ENCODE peak calls at places on chromosomes 3 and 15, in four cellular contexts. R, B, P and V are unnamed samples.

GRCh38 chr3:117756580-117756979 is 1047.0 kb downstream of the TUSC7 start:
- DNase-seq in R (no peak), B (no peak), P (peak), V (peak)

GRCh38 chr3:30231277-30232141 is 374.9 kb upstream of the TGFBR2 start:
- DNase-seq in R (no peak), B (no peak), P (no peak), V (no peak)

GRCh38 chr3:121660356-121661171 is at the start of gene HCLS1:
- DNase-seq in R (no peak), B (peak), P (no peak), V (peak)

GRCh38 chr3:179768080-179768479 is 115.2 kb downstream of the USP13 start:
- DNase-seq in R (peak), B (no peak), P (no peak), V (peak)

GRCh38 chr3:9994086-9994844 is 7.6 kb upstream of the EMC3 start:
- DNase-seq in R (no peak), B (no peak), P (no peak), V (no peak)

GRCh38 chr3:67000006-67000405 is 1.9 kb downstream of the KBTBD8 start:
- DNase-seq in R (no peak), B (no peak), P (no peak), V (no peak)

GRCh38 chr3:98918586-98918985 is 17.1 kb upstream of the DCBLD2 start:
- DNase-seq in R (no peak), B (no peak), P (no peak), V (no peak)

GRCh38 chr3:66322436-66322835 is 101.6 kb downstream of the SLC25A26 start:
- DNase-seq in R (no peak), B (no peak), P (no peak), V (no peak)

GRCh38 chr15:66569461-66570137 is 3.8 kb upstream of the LCTL start:
- DNase-seq in R (no peak), B (no peak), P (no peak), V (no peak)

GRCh38 chr3:155753038-155753647 is 8.3 kb upstream of the PLCH1 start:
- DNase-seq in R (no peak), B (no peak), P (no peak), V (peak)

GRCh38 chr3:185558395-185558794 is 6.0 kb upstream of the LIPH start:
- DNase-seq in R (no peak), B (no peak), P (no peak), V (no peak)

GRCh38 chr15:73140154-73140553 is 87.9 kb downstream of the NEO1 start:
- DNase-seq in R (no peak), B (no peak), P (no peak), V (no peak)

GRCh38 chr3:172449468-172450149 is 1.4 kb upstream of the GHSR start:
- DNase-seq in R (no peak), B (no peak), P (no peak), V (no peak)

GRCh38 chr3:90092994-90093393 is 985.6 kb downstream of the EPHA3 start:
- DNase-seq in R (no peak), B (no peak), P (no peak), V (peak)

GRCh38 chr3:190261015-190261414 is 61.2 kb downstream of the CLDN1 start:
- DNase-seq in R (no peak), B (no peak), P (no peak), V (no peak)

GRCh38 chr3:185657691-185658503 is 71.8 kb downstream of the SENP2 start:
- DNase-seq in R (no peak), B (no peak), P (no peak), V (no peak)

GRCh38 chr15:66294932-66295235 is 1.5 kb downstream of the DIS3L start:
- DNase-seq in R (no peak), B (no peak), P (no peak), V (no peak)

GRCh38 chr3:66795365-66795764 is 202.7 kb upstream of the KBTBD8 start:
- DNase-seq in R (peak), B (no peak), P (no peak), V (no peak)

GRCh38 chr3:173887888-173888287 is 490.3 kb downstream of the NLGN1 start:
- DNase-seq in R (no peak), B (no peak), P (no peak), V (no peak)

GRCh38 chr15:58167095-58167591 is 29.0 kb downstream of the AQP9 start:
- DNase-seq in R (no peak), B (no peak), P (no peak), V (no peak)

GRCh38 chr3:195566797-195567196 is 16.9 kb downstream of the APOD start:
- DNase-seq in R (no peak), B (no peak), P (no peak), V (no peak)

GRCh38 chr3:5275529-5275928 is 88.0 kb downstream of the EDEM1 start:
- DNase-seq in R (no peak), B (no peak), P (no peak), V (no peak)

GRCh38 chr3:50418845-50419244 is 59.5 kb upstream of the TMEM115 start:
- DNase-seq in R (no peak), B (no peak), P (no peak), V (no peak)

GRCh38 chr15:88746451-88746850 is 56.8 kb upstream of the ACAN start:
- DNase-seq in R (no peak), B (no peak), P (no peak), V (no peak)

GRCh38 chr3:94423566-94423965 is 360.7 kb downstream of the NSUN3 start:
- DNase-seq in R (peak), B (no peak), P (no peak), V (no peak)

GRCh38 chr15:101692799-101693198 is 31.5 kb downstream of the TARS3 start:
- DNase-seq in R (no peak), B (no peak), P (no peak), V (no peak)

GRCh38 chr3:49725906-49726681 is 2.3 kb upstream of the GMPPB start:
- DNase-seq in R (no peak), B (no peak), P (no peak), V (no peak)

GRCh38 chr3:88180398-88180999 is 30.7 kb downstream of the C3orf38 start:
- DNase-seq in R (peak), B (no peak), P (no peak), V (no peak)

GRCh38 chr3:106745344-106746168 is 631.7 kb upstream of the CCDC54 start:
- DNase-seq in R (peak), B (no peak), P (no peak), V (no peak)

GRCh38 chr3:53151465-53151864 is 9.5 kb upstream of the PRKCD start:
- DNase-seq in R (no peak), B (no peak), P (no peak), V (no peak)

GRCh38 chr15:80478075-80478474 is 73.9 kb downstream of the ARNT2 start:
- DNase-seq in R (no peak), B (no peak), P (no peak), V (no peak)

GRCh38 chr3:149390316-149390715 is 12.9 kb upstream of the TM4SF1 start:
- DNase-seq in R (no peak), B (no peak), P (no peak), V (no peak)

GRCh38 chr15:68679161-68679560 is 100.4 kb downstream of the CORO2B start:
- DNase-seq in R (no peak), B (no peak), P (no peak), V (no peak)

GRCh38 chr3:141063831-141064230 is 12.7 kb downstream of the SPSB4 start:
- DNase-seq in R (no peak), B (no peak), P (no peak), V (no peak)